ENCODE peak calls at places on chromosomes 7 and 10, in nine cellular contexts. One of them, this sample, is unnamed.

GRCh38 chr7:33753881-33754525 is 151.3 kb upstream of the BMPER start:
- DNase-seq in HEK293T: no peak
- DNase-seq in BE2C: no peak
- DNase-seq in effector memory CD4-positive, alpha-beta T cell: no peak
- DNase-seq in putamen: no peak
- DNase-seq in COR-L47: no peak
- DNase-seq in EH: peak
- DNase-seq in colonic mucosa: peak
- DNase-seq in omental fat pad: no peak
- DNase-seq in this sample: no peak

GRCh38 chr7:106848851-106849442 is 16.1 kb upstream of the PIK3CG start:
- DNase-seq in HEK293T: no peak
- DNase-seq in BE2C: no peak
- DNase-seq in effector memory CD4-positive, alpha-beta T cell: no peak
- DNase-seq in putamen: no peak
- DNase-seq in COR-L47: no peak
- DNase-seq in EH: peak
- DNase-seq in colonic mucosa: no peak
- DNase-seq in omental fat pad: no peak
- DNase-seq in this sample: no peak

GRCh38 chr10:86169506-86170254 is 196.9 kb downstream of the GRID1 start:
- DNase-seq in HEK293T: no peak
- DNase-seq in BE2C: no peak
- DNase-seq in effector memory CD4-positive, alpha-beta T cell: no peak
- DNase-seq in putamen: no peak
- DNase-seq in COR-L47: no peak
- DNase-seq in EH: no peak
- DNase-seq in colonic mucosa: no peak
- DNase-seq in omental fat pad: no peak
- DNase-seq in this sample: no peak

GRCh38 chr10:72126184-72126871 is 38.0 kb upstream of the SPOCK2 start:
- DNase-seq in HEK293T: no peak
- DNase-seq in BE2C: no peak
- DNase-seq in effector memory CD4-positive, alpha-beta T cell: no peak
- DNase-seq in putamen: peak
- DNase-seq in COR-L47: no peak
- DNase-seq in EH: peak
- DNase-seq in colonic mucosa: no peak
- DNase-seq in omental fat pad: no peak
- DNase-seq in this sample: no peak

GRCh38 chr7:828793-829561 is 3.3 kb upstream of the SUN1 start:
- DNase-seq in HEK293T: no peak
- DNase-seq in BE2C: no peak
- DNase-seq in effector memory CD4-positive, alpha-beta T cell: no peak
- DNase-seq in putamen: no peak
- DNase-seq in COR-L47: no peak
- DNase-seq in EH: no peak
- DNase-seq in colonic mucosa: no peak
- DNase-seq in omental fat pad: no peak
- DNase-seq in this sample: no peak

GRCh38 chr7:88184848-88185304 is 35.0 kb downstream of the SRI start:
- DNase-seq in HEK293T: no peak
- DNase-seq in BE2C: no peak
- DNase-seq in effector memory CD4-positive, alpha-beta T cell: peak
- DNase-seq in putamen: no peak
- DNase-seq in COR-L47: no peak
- DNase-seq in EH: peak
- DNase-seq in colonic mucosa: no peak
- DNase-seq in omental fat pad: no peak
- DNase-seq in this sample: peak

GRCh38 chr10:6037975-6038624 is 24.1 kb downstream of the IL2RA start:
- DNase-seq in HEK293T: no peak
- DNase-seq in BE2C: no peak
- DNase-seq in effector memory CD4-positive, alpha-beta T cell: peak
- DNase-seq in putamen: no peak
- DNase-seq in COR-L47: no peak
- DNase-seq in EH: no peak
- DNase-seq in colonic mucosa: peak
- DNase-seq in omental fat pad: no peak
- DNase-seq in this sample: no peak

GRCh38 chr10:37490266-37490665 is 364.9 kb downstream of the ANKRD30A start:
- DNase-seq in HEK293T: no peak
- DNase-seq in BE2C: no peak
- DNase-seq in effector memory CD4-positive, alpha-beta T cell: no peak
- DNase-seq in putamen: no peak
- DNase-seq in COR-L47: no peak
- DNase-seq in EH: no peak
- DNase-seq in colonic mucosa: no peak
- DNase-seq in omental fat pad: no peak
- DNase-seq in this sample: no peak

GRCh38 chr10:122287584-122287983 is 16.5 kb downstream of the BTBD16 start:
- DNase-seq in HEK293T: no peak
- DNase-seq in BE2C: no peak
- DNase-seq in effector memory CD4-positive, alpha-beta T cell: no peak
- DNase-seq in putamen: no peak
- DNase-seq in COR-L47: no peak
- DNase-seq in EH: no peak
- DNase-seq in colonic mucosa: no peak
- DNase-seq in omental fat pad: no peak
- DNase-seq in this sample: no peak

GRCh38 chr10:88505680-88506215 is 77.4 kb downstream of the RNLS start:
- DNase-seq in HEK293T: no peak
- DNase-seq in BE2C: no peak
- DNase-seq in effector memory CD4-positive, alpha-beta T cell: no peak
- DNase-seq in putamen: no peak
- DNase-seq in COR-L47: no peak
- DNase-seq in EH: no peak
- DNase-seq in colonic mucosa: no peak
- DNase-seq in omental fat pad: no peak
- DNase-seq in this sample: no peak

GRCh38 chr7:135918134-135918533 is 59.0 kb downstream of the MTPN start:
- DNase-seq in HEK293T: no peak
- DNase-seq in BE2C: no peak
- DNase-seq in effector memory CD4-positive, alpha-beta T cell: no peak
- DNase-seq in putamen: no peak
- DNase-seq in COR-L47: no peak
- DNase-seq in EH: no peak
- DNase-seq in colonic mucosa: no peak
- DNase-seq in omental fat pad: no peak
- DNase-seq in this sample: no peak

GRCh38 chr7:2956526-2957368 is 86.9 kb downstream of the CARD11 start:
- DNase-seq in HEK293T: no peak
- DNase-seq in BE2C: no peak
- DNase-seq in effector memory CD4-positive, alpha-beta T cell: no peak
- DNase-seq in putamen: no peak
- DNase-seq in COR-L47: no peak
- DNase-seq in EH: peak
- DNase-seq in colonic mucosa: no peak
- DNase-seq in omental fat pad: peak
- DNase-seq in this sample: peak

GRCh38 chr7:129257168-129257567 is 32.3 kb downstream of the AHCYL2 start:
- DNase-seq in HEK293T: no peak
- DNase-seq in BE2C: no peak
- DNase-seq in effector memory CD4-positive, alpha-beta T cell: no peak
- DNase-seq in putamen: no peak
- DNase-seq in COR-L47: no peak
- DNase-seq in EH: no peak
- DNase-seq in colonic mucosa: no peak
- DNase-seq in omental fat pad: no peak
- DNase-seq in this sample: no peak

GRCh38 chr10:35643976-35644799 is 2.1 kb upstream of the FZD8 start:
- DNase-seq in HEK293T: no peak
- DNase-seq in BE2C: no peak
- DNase-seq in effector memory CD4-positive, alpha-beta T cell: no peak
- DNase-seq in putamen: no peak
- DNase-seq in COR-L47: no peak
- DNase-seq in EH: no peak
- DNase-seq in colonic mucosa: peak
- DNase-seq in omental fat pad: no peak
- DNase-seq in this sample: no peak

GRCh38 chr10:33304553-33304952 is 29.9 kb downstream of the NRP1 start:
- DNase-seq in HEK293T: no peak
- DNase-seq in BE2C: no peak
- DNase-seq in effector memory CD4-positive, alpha-beta T cell: no peak
- DNase-seq in putamen: no peak
- DNase-seq in COR-L47: no peak
- DNase-seq in EH: peak
- DNase-seq in colonic mucosa: no peak
- DNase-seq in omental fat pad: no peak
- DNase-seq in this sample: no peak

GRCh38 chr10:113087082-113088029 is 137.3 kb downstream of the TCF7L2 start:
- DNase-seq in HEK293T: no peak
- DNase-seq in BE2C: peak
- DNase-seq in effector memory CD4-positive, alpha-beta T cell: no peak
- DNase-seq in putamen: no peak
- DNase-seq in COR-L47: no peak
- DNase-seq in EH: peak
- DNase-seq in colonic mucosa: peak
- DNase-seq in omental fat pad: peak
- DNase-seq in this sample: peak

GRCh38 chr10:97399843-97400545 is 1.1 kb downstream of the RRP12 start:
- DNase-seq in HEK293T: peak
- DNase-seq in BE2C: peak
- DNase-seq in effector memory CD4-positive, alpha-beta T cell: no peak
- DNase-seq in putamen: peak
- DNase-seq in COR-L47: no peak
- DNase-seq in EH: peak
- DNase-seq in colonic mucosa: peak
- DNase-seq in omental fat pad: no peak
- DNase-seq in this sample: no peak

GRCh38 chr7:112150823-112151641 is 55.2 kb downstream of the DOCK4 start:
- DNase-seq in HEK293T: peak
- DNase-seq in BE2C: no peak
- DNase-seq in effector memory CD4-positive, alpha-beta T cell: no peak
- DNase-seq in putamen: no peak
- DNase-seq in COR-L47: no peak
- DNase-seq in EH: no peak
- DNase-seq in colonic mucosa: no peak
- DNase-seq in omental fat pad: no peak
- DNase-seq in this sample: no peak

GRCh38 chr10:59708816-59709471 is 706 bp downstream of the SLC16A9 start:
- DNase-seq in HEK293T: peak
- DNase-seq in BE2C: peak
- DNase-seq in effector memory CD4-positive, alpha-beta T cell: no peak
- DNase-seq in putamen: no peak
- DNase-seq in COR-L47: peak
- DNase-seq in EH: no peak
- DNase-seq in colonic mucosa: peak
- DNase-seq in omental fat pad: no peak
- DNase-seq in this sample: no peak

GRCh38 chr10:71070741-71071140 is 141.6 kb upstream of the UNC5B start:
- DNase-seq in HEK293T: no peak
- DNase-seq in BE2C: no peak
- DNase-seq in effector memory CD4-positive, alpha-beta T cell: no peak
- DNase-seq in putamen: no peak
- DNase-seq in COR-L47: no peak
- DNase-seq in EH: no peak
- DNase-seq in colonic mucosa: no peak
- DNase-seq in omental fat pad: no peak
- DNase-seq in this sample: no peak

GRCh38 chr10:78250313-78251040 is 216.8 kb downstream of the RPS24 start:
- DNase-seq in HEK293T: no peak
- DNase-seq in BE2C: no peak
- DNase-seq in effector memory CD4-positive, alpha-beta T cell: no peak
- DNase-seq in putamen: no peak
- DNase-seq in COR-L47: no peak
- DNase-seq in EH: no peak
- DNase-seq in colonic mucosa: no peak
- DNase-seq in omental fat pad: no peak
- DNase-seq in this sample: no peak

GRCh38 chr7:11466517-11467105 is 365.4 kb downstream of the THSD7A start:
- DNase-seq in HEK293T: no peak
- DNase-seq in BE2C: no peak
- DNase-seq in effector memory CD4-positive, alpha-beta T cell: no peak
- DNase-seq in putamen: no peak
- DNase-seq in COR-L47: no peak
- DNase-seq in EH: no peak
- DNase-seq in colonic mucosa: no peak
- DNase-seq in omental fat pad: no peak
- DNase-seq in this sample: no peak